ENCODE peak calls at places on chromosomes 13 and 19, in eight cellular contexts. U is heart left ventricle, S is tibial artery, K is spleen, E is brain microvascular endothelial cell, A is fibroblast of lung, W is breast epithelium, P is Peyer's patch. Z is an unnamed sample.

GRCh38 chr13:111066544-111066943 is 48.6 kb upstream of the ARHGEF7 start:
- DNase-seq in U (peak; percentile 61), S (no peak), K (no peak), E (no peak), A (no peak), W (no peak), P (no peak), Z (no peak)

GRCh38 chr13:97254809-97255208 is 32.7 kb downstream of the MBNL2 start:
- DNase-seq in U (no peak), S (no peak), K (no peak), E (no peak), A (peak; percentile 93), W (no peak), P (no peak), Z (no peak)

GRCh38 chr19:30049226-30049625 is 107.2 kb downstream of the URI1 start:
- DNase-seq in U (no peak), S (no peak), K (no peak), E (no peak), A (no peak), W (no peak), P (no peak), Z (no peak)

GRCh38 chr19:47231215-47232054 is 436 bp upstream of the BBC3 start:
- DNase-seq in U (peak; percentile 94), S (peak; percentile 95), K (peak; percentile 98), E (peak; percentile 83), A (peak; percentile 91), W (peak; percentile 85), P (peak; percentile 95), Z (peak; percentile 96)

GRCh38 chr19:18499055-18499775 is 22.7 kb downstream of the ELL start:
- DNase-seq in U (no peak), S (no peak), K (no peak), E (no peak), A (no peak), W (no peak), P (no peak), Z (no peak)

GRCh38 chr13:75495938-75496337 is 14.0 kb upstream of the TBC1D4 start:
- DNase-seq in U (no peak), S (no peak), K (no peak), E (peak; percentile 52), A (peak; percentile 96), W (no peak), P (no peak), Z (no peak)

GRCh38 chr13:25574437-25575426 is 203.0 kb downstream of the ATP8A2 start:
- DNase-seq in U (peak; percentile 75), S (peak; percentile 73), K (no peak), E (peak; percentile 89), A (peak; percentile 73), W (peak; percentile 77), P (peak; percentile 82), Z (no peak)

GRCh38 chr19:34172661-34173144 is 399 bp downstream of the LSM14A start:
- DNase-seq in U (peak; percentile 43), S (no peak), K (peak; percentile 91), E (peak; percentile 27), A (no peak), W (no peak), P (peak; percentile 52), Z (no peak)

GRCh38 chr13:40496035-40496810 is 170.2 kb downstream of the FOXO1 start:
- DNase-seq in U (no peak), S (no peak), K (no peak), E (no peak), A (peak; percentile 79), W (no peak), P (no peak), Z (no peak)

GRCh38 chr13:44268965-44269364 is 104.7 kb upstream of the SERP2 start:
- DNase-seq in U (no peak), S (no peak), K (no peak), E (no peak), A (no peak), W (no peak), P (no peak), Z (no peak)

GRCh38 chr13:44272692-44273091 is 100.9 kb upstream of the SERP2 start:
- DNase-seq in U (no peak), S (no peak), K (no peak), E (peak; percentile 46), A (peak; percentile 85), W (no peak), P (no peak), Z (peak; percentile 74)

GRCh38 chr13:44271915-44272341 is 101.7 kb upstream of the SERP2 start:
- DNase-seq in U (peak; percentile 48), S (peak; percentile 83), K (no peak), E (no peak), A (no peak), W (no peak), P (no peak), Z (no peak)

GRCh38 chr13:44270153-44270552 is 103.5 kb upstream of the SERP2 start:
- DNase-seq in U (no peak), S (no peak), K (no peak), E (no peak), A (no peak), W (no peak), P (no peak), Z (no peak)

DNA sequence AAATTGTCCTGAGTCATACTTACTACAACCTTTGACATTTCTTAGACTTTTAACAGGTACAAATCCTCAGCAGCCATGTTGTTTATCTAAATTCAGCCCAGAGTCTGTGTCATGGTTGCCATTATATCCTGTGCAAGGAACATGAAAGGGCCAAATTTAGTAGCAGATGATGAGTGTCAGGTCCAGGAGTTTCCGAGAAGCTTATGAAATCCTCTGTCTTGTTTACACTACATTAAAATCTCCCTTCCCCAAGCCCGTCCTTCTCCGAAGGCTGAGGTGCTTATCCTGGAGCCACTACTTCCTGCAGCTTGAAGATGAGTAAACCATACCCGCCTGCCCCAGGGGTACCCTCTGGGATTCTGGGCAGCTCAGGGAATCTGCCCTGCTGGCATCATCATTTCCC is 102.6 kb upstream of the SERP2 start:
- DNase-seq in U (no peak), S (no peak), K (no peak), E (no peak), A (peak; percentile 61), W (no peak), P (no peak), Z (no peak)
- H3K27ac ChIP-seq in U (peak overlapping the region; percentile 72), S (peak overlapping the region; percentile 83), K (no peak overlapping the region), E (peak overlapping the region; percentile 1), A (no peak overlapping the region), W (peak overlapping the region; percentile 90), P (peak overlapping the region; percentile 65), Z (peak overlapping the region; percentile 92)

GRCh38 chr19:5533257-5533656 is 34.5 kb downstream of the TINCR start:
- DNase-seq in U (no peak), S (no peak), K (no peak), E (no peak), A (no peak), W (no peak), P (no peak), Z (no peak)

GRCh38 chr19:5539431-5539833 is 28.3 kb downstream of the TINCR start:
- DNase-seq in U (peak; percentile 74), S (no peak), K (no peak), E (no peak), A (peak; percentile 19), W (no peak), P (no peak), Z (no peak)

GRCh38 chr19:5537870-5538269 is 29.9 kb downstream of the TINCR start:
- DNase-seq in U (peak; percentile 66), S (no peak), K (no peak), E (no peak), A (no peak), W (no peak), P (no peak), Z (no peak)

GRCh38 chr19:5534787-5535586 is 32.8 kb downstream of the TINCR start:
- DNase-seq in U (no peak), S (no peak), K (no peak), E (no peak), A (no peak), W (no peak), P (no peak), Z (no peak)

GRCh38 chr19:5536337-5536894 is 31.3 kb downstream of the TINCR start:
- DNase-seq in U (peak; percentile 91), S (no peak), K (no peak), E (peak; percentile 25), A (peak; percentile 72), W (no peak), P (no peak), Z (no peak)
- H3K4me3 ChIP-seq in U (no peak overlapping the region), S (no peak overlapping the region), K (no peak overlapping the region), E (peak overlapping the region; percentile 22), A (no peak overlapping the region), W (no peak overlapping the region), P (no peak overlapping the region), Z (no peak overlapping the region)

DNA sequence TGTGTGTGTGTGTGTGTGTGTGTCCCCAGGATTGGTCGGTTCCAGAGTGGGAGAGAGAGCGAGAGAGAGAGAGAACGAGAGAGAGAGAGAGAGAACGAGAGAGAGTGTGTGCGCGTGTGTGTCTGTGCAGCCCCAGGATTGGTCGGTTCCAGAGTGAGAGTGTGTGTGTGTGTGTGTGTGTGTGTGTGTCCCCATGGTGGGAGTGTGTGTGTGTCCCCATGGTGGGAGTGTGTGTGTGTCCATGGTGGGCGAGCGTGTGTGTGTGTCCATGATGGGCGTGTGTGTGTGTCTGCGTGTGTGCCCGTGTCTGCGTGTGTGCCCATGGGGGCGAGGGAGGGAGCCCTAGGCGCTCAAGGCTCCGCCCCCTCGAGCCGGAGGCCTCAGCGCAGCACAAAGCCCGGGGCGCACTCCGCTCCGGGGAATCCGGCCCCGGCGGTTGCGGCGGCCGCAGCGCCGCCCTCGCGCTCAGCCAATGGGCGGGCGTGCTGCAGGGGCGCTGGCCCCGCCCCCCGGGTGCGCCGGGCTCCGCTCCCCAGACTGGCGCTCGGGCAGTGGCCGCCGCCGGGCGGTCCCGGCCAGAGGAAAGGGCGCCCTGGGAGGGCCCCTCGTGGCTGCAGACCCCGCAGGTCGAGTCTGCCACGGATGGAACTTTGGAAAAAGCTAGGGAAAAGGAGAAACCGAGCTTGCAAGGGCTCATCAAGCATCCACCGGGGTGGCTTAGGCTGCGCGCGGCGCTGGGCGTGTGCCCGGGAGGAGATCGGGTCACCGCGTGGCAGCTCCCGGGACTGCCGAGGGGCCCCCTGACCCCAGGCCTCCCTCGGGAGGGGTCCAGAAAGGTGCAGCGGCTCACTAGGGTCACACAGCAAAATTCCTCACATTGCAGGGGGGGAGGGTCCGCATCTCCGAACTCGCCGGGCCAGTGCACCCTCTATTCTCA is 96.2 kb downstream of the INSR start:
- DNase-seq in U (peak; percentile 96), S (peak; percentile 97), K (peak; percentile 98), E (peak; percentile 83), A (peak; percentile 97), W (peak; percentile 86), P (peak; percentile 95), Z (peak; percentile 96)
- TF ChIP-seq CTCF in U (no peak), S (peak; percentile 24), K (peak; percentile 31), E (peak; percentile 5), A (peak; percentile 7), W (peak; percentile 38), P (no peak), Z (peak; percentile 32)

GRCh38 chr13:23321534-23322241 is 111.8 kb downstream of the SACS start:
- DNase-seq in U (peak; percentile 64), S (peak; percentile 74), K (no peak), E (peak; percentile 98), A (peak; percentile 98), W (no peak), P (peak; percentile 48), Z (peak; percentile 92)

GRCh38 chr13:23322353-23323336 is 110.9 kb downstream of the SACS start:
- DNase-seq in U (no peak), S (no peak), K (no peak), E (no peak), A (peak; percentile 20), W (no peak), P (no peak), Z (no peak)

GRCh38 chr13:23319915-23320224 is 113.6 kb downstream of the SACS start:
- DNase-seq in U (no peak), S (no peak), K (no peak), E (no peak), A (no peak), W (no peak), P (no peak), Z (no peak)

GRCh38 chr13:23323946-23324709 is 109.4 kb downstream of the SACS start:
- DNase-seq in U (no peak), S (no peak), K (no peak), E (no peak), A (peak; percentile 61), W (no peak), P (no peak), Z (no peak)

GRCh38 chr13:23320926-23321533 is 112.5 kb downstream of the SACS start:
- DNase-seq in U (no peak), S (no peak), K (no peak), E (no peak), A (no peak), W (no peak), P (no peak), Z (no peak)
- H3K27ac ChIP-seq in U (no peak overlapping the region), S (peak overlapping the region; percentile 68), K (peak overlapping the region; percentile 69), E (peak overlapping the region; percentile 99), A (peak overlapping the region; percentile 93), W (no peak overlapping the region), P (no peak overlapping the region), Z (peak overlapping the region; percentile 86)